ENCODE peak calls at places on chromosome 6, in seven cellular contexts. T, W, L, Q, M, R and S are unnamed samples.

GRCh38 chr6:247353-247752 is 44.9 kb upstream of the DUSP22 start:
- DNase-seq in M (no peak), R (no peak), Q (no peak), L (no peak), W (no peak), T (no peak), S (no peak)

GRCh38 chr6:1461207-1461606 is 71.8 kb downstream of the FOXF2 start:
- DNase-seq in W (no peak), T (peak; percentile 35), R (peak; percentile 94), Q (no peak), M (peak; percentile 96), L (no peak), S (no peak)

GRCh38 chr6:133132583-133132982 is 108.6 kb upstream of the EYA4 start:
- DNase-seq in W (no peak), M (no peak), Q (no peak), R (no peak), L (no peak), T (no peak), S (no peak)

GRCh38 chr6:28274888-28275287 is 6.5 kb upstream of the PGBD1 start:
- DNase-seq in Q (no peak), R (no peak), L (no peak), M (no peak), W (no peak), T (no peak), S (no peak)

GRCh38 chr6:77650098-77650663 is 2.7 kb upstream of the MEI4 start:
- DNase-seq in L (no peak), T (no peak), Q (no peak), M (no peak), R (no peak), W (peak; percentile 40), S (no peak)

GRCh38 chr6:117414770-117415169 is 11.0 kb downstream of the ROS1 start:
- DNase-seq in Q (no peak), R (no peak), W (no peak), M (peak; percentile 78), L (no peak), T (no peak), S (no peak)

GRCh38 chr6:112956696-112957525 is 609.8 kb downstream of the RFPL4B start:
- DNase-seq in L (peak; percentile 28), R (peak; percentile 96), M (peak; percentile 98), W (peak; percentile 44), T (no peak), Q (no peak), S (peak; percentile 95)

GRCh38 chr6:38501931-38502330 is 137.8 kb downstream of the BTBD9 start:
- DNase-seq in W (no peak), L (no peak), Q (no peak), M (no peak), R (no peak), T (no peak), S (no peak)

GRCh38 chr6:33313105-33313708 is 671 bp downstream of the TAPBP start:
- DNase-seq in M (no peak), T (no peak), R (no peak), Q (peak; percentile 34), W (peak; percentile 60), L (peak; percentile 69), S (peak; percentile 36)

GRCh38 chr6:346389-347030 is 45.0 kb upstream of the IRF4 start:
- DNase-seq in R (no peak), Q (no peak), T (no peak), W (no peak), L (no peak), M (peak; percentile 76), S (peak; percentile 65)

GRCh38 chr6:39881851-39882566 is 52.3 kb downstream of the MOCS1 start:
- DNase-seq in R (peak; percentile 96), W (peak; percentile 58), L (peak; percentile 43), T (no peak), Q (peak; percentile 36), M (peak; percentile 94), S (peak; percentile 78)

GRCh38 chr6:36104836-36105235 is 25.5 kb upstream of the MAPK13 start:
- DNase-seq in W (no peak), M (no peak), Q (no peak), T (no peak), L (no peak), R (no peak), S (peak; percentile 31)

GRCh38 chr6:22764521-22764920 is 195.2 kb downstream of the HDGFL1 start:
- DNase-seq in Q (no peak), T (no peak), L (no peak), R (peak; percentile 9), W (no peak), M (peak; percentile 82), S (peak; percentile 55)

GRCh38 chr6:68649669-68650068 is 14.6 kb downstream of the ADGRB3 start:
- DNase-seq in L (no peak), R (no peak), M (no peak), Q (no peak), W (no peak), T (no peak), S (no peak)

DNA sequence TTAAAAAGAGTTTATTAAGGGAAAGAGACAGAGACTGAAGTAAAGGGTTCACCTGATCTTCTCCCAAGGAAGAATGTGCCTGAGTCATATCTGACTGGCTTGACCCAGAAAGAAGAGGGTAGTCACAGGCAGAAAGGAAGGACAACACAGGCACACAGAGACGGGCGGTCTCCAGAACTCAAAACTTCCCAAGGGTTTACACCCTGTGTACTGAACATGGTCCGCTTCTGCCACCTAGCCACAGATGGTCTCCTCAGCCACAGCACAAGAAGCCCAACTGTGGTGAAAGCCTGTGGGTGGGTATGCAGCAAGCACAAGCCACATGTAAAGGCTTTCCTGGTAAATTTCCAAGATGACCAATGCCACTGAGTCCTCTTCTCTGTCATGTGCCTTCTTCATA is 17.2 kb downstream of the UNC5CL start:
- DNase-seq in L (peak; percentile 48), T (no peak), Q (no peak), W (no peak), M (peak; percentile 66), R (peak; percentile 49), S (peak; percentile 13)
- TF ChIP-seq CTCF in L (no peak), T (no peak), Q (no peak), W (peak; percentile 33), M (peak; percentile 32), R (peak; percentile 36), S (peak; percentile 6)

DNA sequence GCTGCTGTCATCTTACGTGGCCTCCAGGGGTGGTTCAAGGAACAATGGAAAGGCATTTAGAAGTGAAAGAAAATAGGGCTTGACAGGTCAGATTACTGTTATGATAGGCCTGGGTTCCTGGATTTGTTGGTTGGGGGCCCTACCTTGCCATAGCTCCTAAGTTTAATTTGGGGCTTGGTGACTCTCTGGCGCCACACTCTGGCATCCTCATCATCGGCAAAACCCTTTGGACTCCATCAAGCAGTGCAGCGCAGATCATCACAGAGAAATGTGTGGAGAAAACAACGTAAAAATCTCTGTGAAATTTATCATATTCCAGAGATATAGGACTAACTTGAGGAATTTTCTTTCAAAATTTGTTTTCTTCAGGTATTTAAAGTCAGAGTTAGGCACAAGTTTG is 33.6 kb upstream of the AIG1 start:
- DNase-seq in L (peak; percentile 11), T (peak; percentile 22), W (peak; percentile 37), Q (peak; percentile 28), R (peak; percentile 47), M (no peak), S (peak; percentile 44)
- H3K4me3 ChIP-seq in L (no peak overlapping the region), T (no peak overlapping the region), W (no peak overlapping the region), Q (no peak overlapping the region), R (no peak overlapping the region), M (no peak overlapping the region), S (no peak overlapping the region)

GRCh38 chr6:24856246-24856599 is 57.5 kb upstream of the ARMH2 start:
- DNase-seq in L (no peak), Q (no peak), M (no peak), T (no peak), W (no peak), R (no peak), S (no peak)
- TF ChIP-seq CTCF in L (no peak), Q (no peak), M (no peak), T (no peak), W (no peak), R (no peak), S (no peak)

DNA sequence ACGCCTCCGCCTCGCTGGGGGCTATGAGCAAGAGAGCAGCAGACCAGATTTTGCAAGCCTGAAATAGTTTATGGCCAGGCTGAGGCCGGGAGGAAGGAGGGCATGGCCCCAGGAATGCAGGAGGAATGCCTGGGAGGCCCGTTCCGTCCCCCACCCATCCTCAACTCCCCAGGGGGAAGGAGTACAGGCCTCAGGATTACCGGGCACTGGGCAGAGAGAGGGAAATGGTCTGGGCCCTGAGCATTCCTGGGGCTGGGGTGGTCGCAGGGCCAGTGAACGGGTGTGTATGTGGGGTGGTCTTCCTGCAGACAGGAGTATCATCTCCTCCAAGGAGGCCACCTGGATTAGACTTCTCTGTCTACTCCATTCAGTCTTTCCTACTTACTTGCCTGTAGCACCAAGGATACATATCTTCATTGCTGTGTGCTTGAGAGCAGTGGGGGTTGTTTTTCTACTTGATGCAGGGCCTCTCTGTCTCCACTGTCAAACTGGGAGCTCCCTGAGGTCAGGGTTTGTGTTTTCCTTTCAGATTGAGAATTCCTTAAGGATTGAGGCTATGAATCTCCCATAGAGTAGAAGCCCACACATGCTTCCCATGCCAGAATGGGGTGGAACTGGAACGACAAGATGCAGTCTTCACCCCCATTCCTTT is 81.3 kb downstream of the VEGFA start:
- DNase-seq in T (no peak), W (no peak), R (peak; percentile 82), L (no peak), M (peak; percentile 84), Q (no peak), S (peak; percentile 77)
- H3K4me3 ChIP-seq in T (no peak overlapping the region), W (no peak overlapping the region), R (no peak overlapping the region), L (no peak overlapping the region), M (no peak overlapping the region), Q (no peak overlapping the region), S (no peak overlapping the region)

GRCh38 chr6:107118976-107119375 is 3.7 kb upstream of the BEND3 start:
- DNase-seq in R (no peak), W (no peak), L (no peak), T (no peak), Q (no peak), M (no peak), S (no peak)
- TF ChIP-seq CTCF in R (no peak), W (no peak), L (no peak), T (no peak), Q (no peak), M (no peak), S (no peak)

GRCh38 chr6:6723316-6723715 is 134.8 kb downstream of the LY86 start:
- DNase-seq in W (no peak), Q (no peak), R (no peak), L (no peak), T (no peak), M (no peak), S (no peak)
- H3K4me3 ChIP-seq in W (no peak overlapping the region), Q (no peak overlapping the region), R (no peak overlapping the region), L (no peak overlapping the region), T (no peak overlapping the region), M (no peak overlapping the region), S (no peak overlapping the region)

GRCh38 chr6:30443657-30444450 is 45.5 kb upstream of the HLA-E start:
- DNase-seq in Q (no peak), L (no peak), M (peak; percentile 8), T (no peak), R (peak; percentile 10), W (no peak), S (peak; percentile 30)

GRCh38 chr6:30444451-30444742 is 44.9 kb upstream of the HLA-E start:
- DNase-seq in T (no peak), M (no peak), L (no peak), W (no peak), R (no peak), Q (no peak), S (no peak)

GRCh38 chr6:30450548-30450907 is 38.8 kb upstream of the HLA-E start:
- DNase-seq in L (no peak), M (no peak), Q (no peak), R (no peak), W (no peak), T (no peak), S (no peak)

GRCh38 chr6:30446259-30446658 is 43.0 kb upstream of the HLA-E start:
- DNase-seq in W (no peak), R (no peak), L (no peak), Q (no peak), T (no peak), M (no peak), S (no peak)

GRCh38 chr6:30447237-30447636 is 42.1 kb upstream of the HLA-E start:
- DNase-seq in L (no peak), Q (no peak), T (no peak), W (no peak), M (no peak), R (no peak), S (no peak)
- TF ChIP-seq CTCF in L (no peak), Q (no peak), T (no peak), W (no peak), M (no peak), R (no peak), S (peak; percentile 59)